ENCODE peak calls at places on chromosome 1, in five cellular contexts. U is endothelial cell, K is progenitor cell of endocrine pancreas, S is fibroblast of pulmonary artery, J is neural crest cell. Z is an unnamed sample.

GRCh38 chr1:1136547-1137230 is 20.8 kb upstream of the C1orf159 start:
- DNase-seq in K (no peak), S (no peak), J (no peak), U (no peak), Z (no peak)

GRCh38 chr1:17579951-17580939 is 40.7 kb downstream of the ARHGEF10L start:
- DNase-seq in J (no peak), S (no peak), U (no peak), K (peak), Z (no peak)

GRCh38 chr1:119799599-119800177 is 11.6 kb downstream of the REG4 start:
- DNase-seq in U (no peak), K (no peak), J (no peak), S (no peak), Z (no peak)

GRCh38 chr1:227778401-227778947 is 37.0 kb upstream of the PRSS38 start:
- DNase-seq in U (no peak), J (no peak), S (peak), K (no peak), Z (no peak)

GRCh38 chr1:200291106-200291505 is 118.7 kb downstream of the ZNF281 start:
- DNase-seq in U (no peak), K (no peak), J (no peak), S (no peak), Z (no peak)

GRCh38 chr1:230825804-230826160 is 42.5 kb downstream of the C1orf198 start:
- DNase-seq in U (no peak), K (no peak), J (no peak), S (no peak), Z (no peak)

GRCh38 chr1:99327357-99327756 is 63.1 kb downstream of the PLPPR4 start:
- DNase-seq in K (no peak), J (no peak), S (no peak), U (no peak), Z (no peak)

GRCh38 chr1:206010101-206010500 is 6.9 kb upstream of the RAB7B start:
- DNase-seq in S (no peak), K (no peak), J (no peak), U (no peak), Z (no peak)

GRCh38 chr1:15036101-15036500 is 117.4 kb upstream of the TMEM51 start:
- DNase-seq in S (no peak), J (no peak), K (no peak), U (no peak), Z (no peak)

GRCh38 chr1:70387507-70387906 is 23.6 kb upstream of the CTH start:
- DNase-seq in J (no peak), S (no peak), U (no peak), K (no peak), Z (no peak)

GRCh38 chr1:21939650-21940374 is 2.7 kb upstream of the HSPG2 start:
- DNase-seq in J (no peak), S (peak), U (no peak), K (no peak), Z (no peak)

GRCh38 chr1:87399264-87399663 is 70.6 kb downstream of the LMO4 start:
- DNase-seq in U (no peak), J (no peak), K (no peak), S (no peak), Z (no peak)

GRCh38 chr1:215793210-215793609 is 226.1 kb downstream of the KCTD3 start:
- DNase-seq in S (peak), K (no peak), J (no peak), U (no peak), Z (no peak)

GRCh38 chr1:76336951-76337371 is 262.4 kb downstream of the ST6GALNAC3 start:
- DNase-seq in J (no peak), K (no peak), U (no peak), S (peak), Z (no peak)

GRCh38 chr1:116412480-116412798 is 39.4 kb downstream of the ATP1A1 start:
- DNase-seq in S (no peak), K (no peak), U (no peak), J (no peak), Z (no peak)

GRCh38 chr1:53112861-53113260 is 29.6 kb downstream of the SLC1A7 start:
- DNase-seq in S (no peak), U (no peak), J (no peak), K (no peak), Z (no peak)

GRCh38 chr1:12475158-12475934 is 142.7 kb downstream of the DHRS3 start:
- DNase-seq in K (no peak), J (no peak), S (no peak), U (no peak), Z (no peak)

GRCh38 chr1:20834780-20835179 is 47.7 kb upstream of the HP1BP3 start:
- DNase-seq in S (no peak), K (no peak), U (no peak), J (no peak), Z (no peak)

GRCh38 chr1:6037338-6037762 is 8.3 kb upstream of the KCNAB2 start:
- DNase-seq in S (peak), J (no peak), K (no peak), U (no peak), Z (no peak)

GRCh38 chr1:925532-926421 is 2.1 kb downstream of the SAMD11 start:
- DNase-seq in U (no peak), S (peak), J (no peak), K (no peak), Z (no peak)

GRCh38 chr1:192485692-192486436 is 89.7 kb upstream of the RGS1 start:
- DNase-seq in U (no peak), S (peak), J (no peak), K (no peak), Z (no peak)

GRCh38 chr1:246735735-246736134 is 11.5 kb downstream of the SCCPDH start:
- DNase-seq in U (no peak), K (no peak), S (no peak), J (no peak), Z (no peak)

GRCh38 chr1:77889671-77890070 is 1.2 kb downstream of the NEXN start:
- DNase-seq in U (no peak), S (peak), K (no peak), J (no peak), Z (no peak)

GRCh38 chr1:66446261-66447001 is 87.5 kb upstream of the SGIP1 start:
- DNase-seq in U (peak), J (peak), S (peak), K (peak), Z (no peak)

GRCh38 chr1:205451759-205452164 is 4.1 kb downstream of the BLACAT1 start:
- DNase-seq in S (no peak), U (no peak), K (no peak), J (no peak), Z (no peak)

GRCh38 chr1:52692697-52693096 is 5.5 kb downstream of the COA7 start:
- DNase-seq in U (no peak), J (no peak), S (no peak), K (no peak), Z (no peak)

GRCh38 chr1:107251839-107252238 is 111.0 kb downstream of the NTNG1 start:
- DNase-seq in K (no peak), J (no peak), U (no peak), S (no peak), Z (no peak)

GRCh38 chr1:246506440-246506784 is 667 bp downstream of the SMYD3 start:
- DNase-seq in K (no peak), S (no peak), J (no peak), U (no peak), Z (no peak)

GRCh38 chr1:36093226-36093625 is 4.5 kb downstream of the ADPRS start:
- DNase-seq in U (no peak), J (no peak), S (no peak), K (no peak), Z (peak)

GRCh38 chr1:117802546-117803257 is 126.7 kb downstream of the GDAP2 start:
- DNase-seq in K (no peak), J (peak), U (no peak), S (no peak), Z (no peak)

GRCh38 chr1:44884746-44885145 is 41.7 kb upstream of the PTCH2 start:
- DNase-seq in J (no peak), S (peak), U (no peak), K (no peak), Z (no peak)

GRCh38 chr1:16015960-16016901 is 1.6 kb downstream of the HSPB7 start:
- DNase-seq in J (no peak), S (no peak), U (no peak), K (no peak), Z (no peak)

GRCh38 chr1:167442142-167442848 is 76.0 kb downstream of the CD247 start:
- DNase-seq in J (peak), U (peak), K (peak), S (peak), Z (no peak)

GRCh38 chr1:160322831-160323230 is 20.2 kb downstream of the COPA start:
- DNase-seq in U (no peak), J (no peak), S (no peak), K (no peak), Z (no peak)

GRCh38 chr1:19283891-19284290 is 4.7 kb downstream of the AKR7A3 start:
- DNase-seq in K (no peak), S (no peak), U (no peak), J (no peak), Z (no peak)

GRCh38 chr1:40179496-40180089 is 18.4 kb downstream of the RLF start:
- DNase-seq in K (no peak), U (no peak), J (no peak), S (no peak), Z (no peak)

GRCh38 chr1:40187399-40187798 is 26.2 kb downstream of the RLF start:
- DNase-seq in J (no peak), S (no peak), U (no peak), K (no peak), Z (no peak)

GRCh38 chr1:40185951-40186864 is 25.0 kb downstream of the RLF start:
- DNase-seq in U (no peak), K (no peak), J (no peak), S (peak), Z (no peak)

GRCh38 chr1:40184193-40184592 is 23.0 kb downstream of the RLF start:
- DNase-seq in U (no peak), S (no peak), K (no peak), J (no peak), Z (no peak)

GRCh38 chr1:40182956-40183710 is 21.9 kb downstream of the RLF start:
- DNase-seq in J (no peak), K (no peak), U (peak), S (peak), Z (no peak)
- TF ChIP-seq CTCF in J (peak), K (peak), U (peak), S (peak), Z (peak)

GRCh38 chr1:8817413-8818324 is at the start of gene RERE:
- DNase-seq in S (peak), J (peak), K (peak), U (peak), Z (peak)
- TF ChIP-seq CTCF in S (no peak), J (peak), K (no peak), U (no peak), Z (peak)

GRCh38 chr1:155598842-155599331 is 11.1 kb upstream of the MSTO1 start:
- DNase-seq in S (peak), U (no peak), K (no peak), J (no peak), Z (no peak)
- TF ChIP-seq CTCF in S (peak), U (no peak), K (no peak), J (no peak), Z (peak)

DNA sequence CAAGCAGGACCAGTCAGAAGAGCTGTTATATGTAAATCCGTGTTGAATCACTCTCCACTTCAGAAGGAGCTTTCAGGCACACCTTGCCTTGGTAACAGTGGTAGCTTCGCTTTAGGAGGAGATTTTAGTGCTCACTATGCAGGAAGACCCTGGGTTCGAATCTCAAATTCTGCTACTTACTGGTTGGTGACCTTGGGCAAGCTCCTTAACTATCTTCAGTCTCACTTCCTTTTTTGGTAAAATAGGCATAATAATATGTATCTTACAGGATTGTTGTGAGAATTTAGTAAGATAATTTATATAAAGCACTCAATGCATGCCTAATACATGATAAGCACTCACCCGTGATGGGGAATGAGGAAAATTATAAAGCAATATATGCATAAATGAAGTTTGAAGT is 46.7 kb upstream of the GPR52 start:
- DNase-seq in U (no peak), S (no peak), K (no peak), J (no peak), Z (no peak)
- TF ChIP-seq CTCF in U (no peak), S (no peak), K (no peak), J (no peak), Z (no peak)

GRCh38 chr1:2840036-2840809 is 38.7 kb upstream of the TTC34 start:
- DNase-seq in S (no peak), J (no peak), K (no peak), U (peak), Z (peak)
- TF ChIP-seq CTCF in S (no peak), J (no peak), K (no peak), U (no peak), Z (no peak)

GRCh38 chr1:156920233-156921052 is at the start of gene LRRC71:
- DNase-seq in U (peak), K (peak), S (peak), J (peak), Z (no peak)
- TF ChIP-seq CTCF in U (peak), K (peak), S (peak), J (peak), Z (peak)

DNA sequence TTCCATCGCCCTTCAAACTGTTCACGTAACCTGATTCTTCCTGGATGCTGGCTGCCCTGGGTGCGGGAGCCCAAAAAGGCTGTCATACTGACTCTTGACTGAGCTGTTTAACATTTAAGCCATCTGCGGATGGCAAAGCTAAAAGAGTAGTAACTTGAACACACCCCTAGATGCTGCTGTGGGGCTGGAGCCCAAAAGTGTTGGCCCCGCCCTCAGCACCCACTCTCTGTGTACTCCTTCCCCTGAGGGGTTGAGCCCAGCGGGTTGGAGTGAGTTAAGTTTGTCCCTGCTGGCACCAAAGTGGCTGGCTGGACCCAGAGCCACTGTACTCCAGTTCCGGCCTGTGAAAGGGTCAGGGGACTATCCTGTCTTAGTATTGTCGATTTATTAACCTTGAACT is 640.6 kb downstream of the PTPRU start:
- DNase-seq in K (no peak), U (no peak), J (no peak), S (no peak), Z (no peak)
- TF ChIP-seq CTCF in K (no peak), U (no peak), J (no peak), S (no peak), Z (no peak)

GRCh38 chr1:154557248-154557938 is 1.1 kb downstream of the UBE2Q1 start:
- DNase-seq in S (no peak), U (no peak), K (no peak), J (no peak), Z (no peak)

GRCh38 chr1:154558610-154559495 is at the start of gene UBE2Q1:
- DNase-seq in K (peak), J (peak), S (peak), U (peak), Z (peak)

GRCh38 chr1:154556422-154556821 is 2.0 kb downstream of the UBE2Q1 start:
- DNase-seq in K (no peak), S (peak), U (no peak), J (no peak), Z (no peak)

GRCh38 chr1:154557939-154558609 is 388 bp downstream of the UBE2Q1 start:
- DNase-seq in U (peak), K (peak), J (peak), S (peak), Z (no peak)

GRCh38 chr1:154559496-154559950 is 1.1 kb upstream of the UBE2Q1 start:
- DNase-seq in S (peak), K (peak), J (peak), U (peak), Z (no peak)
- TF ChIP-seq CTCF in S (peak), K (peak), J (peak), U (peak), Z (peak)